ENCODE peak calls at places on chromosomes 6 and 20, in four cellular contexts. L is choroid plexus epithelial cell, M is AG10803, K is adipocyte. Y is an unnamed sample.

GRCh38 chr20:64255361-64256281 is at the start of gene PCMTD2:
- DNase-seq in L (peak; percentile 76), M (peak; percentile 78), K (peak; percentile 93), Y (peak; percentile 69)

GRCh38 chr6:917296-917695 is 224.4 kb upstream of the EXOC2 start:
- DNase-seq in L (no peak), M (no peak), K (no peak), Y (no peak)

GRCh38 chr6:109322825-109323580 is 59.3 kb downstream of the CD164 start:
- DNase-seq in L (no peak), M (no peak), K (no peak), Y (peak; percentile 46)

GRCh38 chr6:50655848-50656453 is 57.4 kb upstream of the TFAP2D start:
- DNase-seq in L (peak; percentile 8), M (peak; percentile 2), K (peak; percentile 27), Y (peak; percentile 0)

GRCh38 chr6:54586251-54586650 is 260.3 kb upstream of the FAM83B start:
- DNase-seq in L (peak; percentile 33), M (peak; percentile 69), K (peak; percentile 54), Y (peak; percentile 60)

GRCh38 chr6:162459985-162460384 is 267.6 kb downstream of the PRKN start:
- DNase-seq in L (no peak), M (no peak), K (no peak), Y (no peak)

GRCh38 chr20:58086763-58087566 is 141.5 kb downstream of the ANKRD60 start:
- DNase-seq in L (peak; percentile 69), M (peak; percentile 52), K (peak; percentile 78), Y (peak; percentile 42)

GRCh38 chr6:11824986-11825385 is 46.4 kb upstream of the ADTRP start:
- DNase-seq in L (peak; percentile 53), M (peak; percentile 56), K (peak; percentile 17), Y (peak; percentile 55)

GRCh38 chr6:117467876-117468275 is 14.6 kb upstream of the DCBLD1 start:
- DNase-seq in L (no peak), M (no peak), K (no peak), Y (no peak)

GRCh38 chr6:111657146-111657545 is 51.5 kb upstream of the TRAF3IP2 start:
- DNase-seq in L (peak; percentile 80), M (peak; percentile 89), K (peak; percentile 57), Y (peak; percentile 61)

GRCh38 chr20:49259799-49260198 is 18.1 kb downstream of the ZNFX1 start:
- DNase-seq in L (no peak), M (no peak), K (no peak), Y (no peak)

GRCh38 chr6:117840541-117840983 is 66.5 kb upstream of the SLC35F1 start:
- DNase-seq in L (peak; percentile 60), M (peak; percentile 33), K (peak; percentile 43), Y (peak; percentile 36)

GRCh38 chr20:51457281-51457932 is 85.1 kb downstream of the NFATC2 start:
- DNase-seq in L (peak; percentile 85), M (peak; percentile 73), K (peak; percentile 82), Y (peak; percentile 84)

GRCh38 chr20:33373735-33374605 is 27.3 kb downstream of the CDK5RAP1 start:
- DNase-seq in L (peak; percentile 50), M (peak; percentile 73), K (peak; percentile 44), Y (peak; percentile 15)

GRCh38 chr20:38224534-38224933 is 36.0 kb downstream of the KIAA1755 start:
- DNase-seq in L (no peak), M (no peak), K (no peak), Y (no peak)

GRCh38 chr6:150702675-150703074 is 103.0 kb downstream of the PLEKHG1 start:
- DNase-seq in L (no peak), M (no peak), K (no peak), Y (no peak)

GRCh38 chr6:85490516-85491248 is 40.8 kb downstream of the NT5E start:
- DNase-seq in L (peak; percentile 50), M (peak; percentile 26), K (no peak), Y (peak; percentile 34)

GRCh38 chr6:11685411-11686093 is 93.1 kb downstream of the ADTRP start:
- DNase-seq in L (peak; percentile 71), M (peak; percentile 68), K (peak; percentile 36), Y (peak; percentile 64)

GRCh38 chr6:120899932-120900331 is 434.3 kb downstream of the TBC1D32 start:
- DNase-seq in L (no peak), M (no peak), K (no peak), Y (no peak)

GRCh38 chr6:56364482-56365313 is 117.3 kb upstream of the COL21A1 start:
- DNase-seq in L (peak; percentile 62), M (peak; percentile 76), K (peak; percentile 68), Y (peak; percentile 95)

GRCh38 chr6:73738367-73739028 is 42.5 kb downstream of the CD109 start:
- DNase-seq in L (no peak), M (peak; percentile 26), K (no peak), Y (peak; percentile 68)
- H3K4me3 ChIP-seq in L (no peak overlapping the region), M (no peak overlapping the region), K (no peak overlapping the region), Y (no peak overlapping the region)

DNA sequence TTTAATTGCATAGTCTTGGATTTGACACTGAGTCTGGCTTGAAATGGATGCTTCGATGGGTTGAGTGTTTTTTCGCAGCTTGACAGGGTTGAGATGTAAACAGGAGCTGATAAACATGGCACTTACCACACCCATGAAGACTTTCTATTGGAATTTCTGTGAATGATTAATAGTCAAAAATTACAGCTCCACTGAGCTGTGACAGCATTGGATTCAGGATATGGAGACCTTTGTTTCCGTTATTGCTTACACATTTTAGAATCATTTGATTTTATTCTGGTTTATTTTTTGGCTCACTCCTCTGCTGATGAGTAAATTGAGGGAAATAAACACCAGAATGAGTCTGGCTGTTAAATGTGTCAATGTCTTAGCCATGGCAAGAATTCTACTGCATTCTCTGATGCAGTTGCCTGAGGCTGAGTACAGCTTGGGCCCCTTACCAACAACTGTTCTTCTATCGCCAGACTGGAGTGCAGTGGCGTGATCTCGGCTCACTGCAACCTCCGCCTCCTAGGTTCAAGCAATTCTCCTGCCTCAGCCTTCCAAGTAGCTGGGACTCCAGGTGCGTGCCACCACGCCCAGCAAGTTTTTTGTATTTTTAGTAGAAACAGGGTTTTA is 128.1 kb upstream of the DOK5 start:
- DNase-seq in L (no peak), M (no peak), K (no peak), Y (no peak)
- H3K4me3 ChIP-seq in L (no peak overlapping the region), M (no peak overlapping the region), K (no peak overlapping the region), Y (no peak overlapping the region)

GRCh38 chr6:6915813-6916547 is 191.8 kb upstream of the RREB1 start:
- DNase-seq in L (peak; percentile 92), M (peak; percentile 63), K (peak; percentile 66), Y (peak; percentile 74)
- H3K4me3 ChIP-seq in L (peak overlapping the region; percentile 38), M (peak overlapping the region; percentile 40), K (peak overlapping the region; percentile 78), Y (peak overlapping the region; percentile 42)

GRCh38 chr6:8442149-8442548 is 6.8 kb upstream of the SLC35B3 start:
- DNase-seq in L (no peak), M (no peak), K (no peak), Y (no peak)
- H3K4me3 ChIP-seq in L (no peak overlapping the region), M (no peak overlapping the region), K (no peak overlapping the region), Y (no peak overlapping the region)

GRCh38 chr6:2684059-2684749 is 66.5 kb downstream of the MYLK4 start:
- DNase-seq in L (peak; percentile 58), M (no peak), K (no peak), Y (no peak)

GRCh38 chr6:2687456-2687855 is 63.3 kb downstream of the MYLK4 start:
- DNase-seq in L (no peak), M (no peak), K (no peak), Y (no peak)

GRCh38 chr6:2684766-2685754 is 65.7 kb downstream of the MYLK4 start:
- DNase-seq in L (no peak), M (no peak), K (no peak), Y (no peak)

GRCh38 chr6:2693191-2693590 is 57.5 kb downstream of the MYLK4 start:
- DNase-seq in L (no peak), M (no peak), K (no peak), Y (no peak)

DNA sequence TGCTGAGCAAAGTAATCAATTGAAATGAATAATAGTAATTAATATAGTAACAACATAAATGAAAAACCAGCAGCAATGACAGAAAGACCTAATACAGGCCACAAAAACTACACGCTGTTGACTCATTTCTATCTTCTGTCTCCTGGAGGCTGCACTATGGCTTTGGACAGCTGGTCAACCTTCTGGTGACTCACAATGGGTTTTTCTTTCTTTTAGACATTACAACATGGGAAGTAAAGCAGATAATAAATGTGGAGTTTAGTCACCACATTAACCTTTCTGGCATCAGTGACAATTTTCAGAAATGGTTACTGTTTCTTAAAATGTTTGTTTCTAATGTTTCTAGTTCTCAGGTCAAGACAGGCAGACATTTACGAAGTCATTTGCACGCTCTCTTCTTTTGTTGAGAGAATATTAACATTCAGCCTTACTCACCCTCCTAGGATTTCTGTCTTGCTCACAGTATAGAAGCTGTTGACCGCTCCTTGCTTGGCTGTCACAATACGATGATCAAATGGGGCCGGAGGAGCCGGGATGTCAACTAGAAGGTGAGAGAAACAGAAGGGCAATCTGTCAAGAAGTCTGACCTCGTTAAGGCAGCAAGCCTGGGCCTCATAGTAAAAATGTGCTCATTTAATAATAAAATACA is 62.2 kb downstream of the MYLK4 start:
- DNase-seq in L (peak; percentile 85), M (peak; percentile 67), K (peak; percentile 77), Y (peak; percentile 86)
- H3K4me3 ChIP-seq in L (no peak overlapping the region), M (no peak overlapping the region), K (no peak overlapping the region), Y (no peak overlapping the region)

Y was measured in fibroblast of the aortic adventitia.